ENCODE peak calls at places on chromosome 4, in four cellular contexts. One of them, this sample, is unnamed. For H3K4me1 and H3K36me3, the result is how much of the 10 kb centered on the place peaks cover.

GRCh38 chr4:89469930-89470375 is 162.4 kb upstream of the GPRIN3 start:
- DNase-seq in CD8-positive, alpha-beta memory T cell: peak
- DNase-seq in esophagus squamous epithelium: no peak
- DNase-seq in kidney: no peak
- DNase-seq in this sample: no peak

GRCh38 chr4:71785957-71786356 is 2.1 kb upstream of the GC start:
- DNase-seq in CD8-positive, alpha-beta memory T cell: no peak
- DNase-seq in esophagus squamous epithelium: no peak
- DNase-seq in kidney: no peak
- DNase-seq in this sample: no peak

GRCh38 chr4:145887241-145887964 is 51.2 kb downstream of the ZNF827 start:
- DNase-seq in CD8-positive, alpha-beta memory T cell: no peak
- DNase-seq in esophagus squamous epithelium: no peak
- DNase-seq in kidney: no peak
- DNase-seq in this sample: no peak

GRCh38 chr4:88697113-88697512 is 516 bp downstream of the NAP1L5 start:
- DNase-seq in CD8-positive, alpha-beta memory T cell: no peak
- DNase-seq in esophagus squamous epithelium: no peak
- DNase-seq in kidney: peak
- DNase-seq in this sample: no peak

GRCh38 chr4:185839204-185839712 is 27.3 kb upstream of the SORBS2 start:
- DNase-seq in CD8-positive, alpha-beta memory T cell: no peak
- DNase-seq in esophagus squamous epithelium: no peak
- DNase-seq in kidney: peak
- DNase-seq in this sample: peak

GRCh38 chr4:61501812-61502211 is 301.7 kb downstream of the ADGRL3 start:
- DNase-seq in CD8-positive, alpha-beta memory T cell: no peak
- DNase-seq in esophagus squamous epithelium: no peak
- DNase-seq in kidney: no peak
- DNase-seq in this sample: no peak

GRCh38 chr4:84327526-84327925 is 171.6 kb downstream of the NKX6-1 start:
- DNase-seq in CD8-positive, alpha-beta memory T cell: no peak
- DNase-seq in esophagus squamous epithelium: no peak
- DNase-seq in kidney: no peak
- DNase-seq in this sample: no peak

GRCh38 chr4:122167369-122167768 is 15.2 kb downstream of the BLTP1 start:
- DNase-seq in CD8-positive, alpha-beta memory T cell: no peak
- DNase-seq in esophagus squamous epithelium: no peak
- DNase-seq in kidney: no peak
- DNase-seq in this sample: no peak

GRCh38 chr4:139734201-139734874 is 68.7 kb downstream of the MGST2 start:
- DNase-seq in CD8-positive, alpha-beta memory T cell: no peak
- DNase-seq in esophagus squamous epithelium: no peak
- DNase-seq in kidney: no peak
- DNase-seq in this sample: no peak

GRCh38 chr4:144656857-144657256 is 10.9 kb downstream of the HHIP start:
- DNase-seq in CD8-positive, alpha-beta memory T cell: no peak
- DNase-seq in esophagus squamous epithelium: no peak
- DNase-seq in kidney: no peak
- DNase-seq in this sample: no peak

GRCh38 chr4:113236916-113237315 is 187.5 kb downstream of the ANK2 start:
- DNase-seq in CD8-positive, alpha-beta memory T cell: no peak
- DNase-seq in esophagus squamous epithelium: no peak
- DNase-seq in kidney: no peak
- DNase-seq in this sample: no peak

GRCh38 chr4:138650917-138651564 is 364.5 kb upstream of the NOCT start:
- DNase-seq in CD8-positive, alpha-beta memory T cell: no peak
- DNase-seq in esophagus squamous epithelium: no peak
- DNase-seq in kidney: no peak
- DNase-seq in this sample: no peak

GRCh38 chr4:104064650-104065577 is 345.1 kb upstream of the TACR3 start:
- DNase-seq in CD8-positive, alpha-beta memory T cell: no peak
- DNase-seq in esophagus squamous epithelium: no peak
- DNase-seq in kidney: no peak
- DNase-seq in this sample: no peak

GRCh38 chr4:46404961-46405360 is 15.0 kb upstream of the GABRA2 start:
- DNase-seq in CD8-positive, alpha-beta memory T cell: no peak
- DNase-seq in esophagus squamous epithelium: no peak
- DNase-seq in kidney: peak
- DNase-seq in this sample: peak

GRCh38 chr4:67020079-67020807 is 525.1 kb downstream of the CENPC start:
- DNase-seq in CD8-positive, alpha-beta memory T cell: no peak
- DNase-seq in esophagus squamous epithelium: no peak
- DNase-seq in kidney: no peak
- DNase-seq in this sample: no peak

GRCh38 chr4:64780664-64781063 is 371.4 kb upstream of the TECRL start:
- DNase-seq in CD8-positive, alpha-beta memory T cell: no peak
- DNase-seq in esophagus squamous epithelium: no peak
- DNase-seq in kidney: no peak
- DNase-seq in this sample: no peak

GRCh38 chr4:106854970-106855369 is 181.1 kb downstream of the DKK2 start:
- DNase-seq in CD8-positive, alpha-beta memory T cell: no peak
- DNase-seq in esophagus squamous epithelium: no peak
- DNase-seq in kidney: no peak
- DNase-seq in this sample: no peak

GRCh38 chr4:110005461-110006056 is 92.9 kb downstream of the EGF start:
- DNase-seq in CD8-positive, alpha-beta memory T cell: peak
- DNase-seq in esophagus squamous epithelium: no peak
- DNase-seq in kidney: no peak
- DNase-seq in this sample: no peak

GRCh38 chr4:173088144-173088543 is 80.5 kb upstream of the GALNT7 start:
- DNase-seq in CD8-positive, alpha-beta memory T cell: no peak
- DNase-seq in esophagus squamous epithelium: no peak
- DNase-seq in kidney: no peak
- DNase-seq in this sample: no peak

GRCh38 chr4:15893967-15894366 is 44.6 kb downstream of the FGFBP1 start:
- DNase-seq in CD8-positive, alpha-beta memory T cell: no peak
- DNase-seq in esophagus squamous epithelium: no peak
- DNase-seq in kidney: no peak
- DNase-seq in this sample: no peak

GRCh38 chr4:89737888-89738287 is 99.1 kb downstream of the SNCA start:
- DNase-seq in CD8-positive, alpha-beta memory T cell: no peak
- DNase-seq in esophagus squamous epithelium: no peak
- DNase-seq in kidney: no peak
- DNase-seq in this sample: no peak

GRCh38 chr4:103996637-103997036 is 276.9 kb upstream of the TACR3 start:
- DNase-seq in CD8-positive, alpha-beta memory T cell: no peak
- DNase-seq in esophagus squamous epithelium: no peak
- DNase-seq in kidney: no peak
- DNase-seq in this sample: peak

GRCh38 chr4:23853986-23854385 is 35.9 kb downstream of the PPARGC1A start:
- DNase-seq in CD8-positive, alpha-beta memory T cell: no peak
- DNase-seq in esophagus squamous epithelium: no peak
- DNase-seq in kidney: no peak
- DNase-seq in this sample: no peak

GRCh38 chr4:8656185-8656517 is 63.6 kb downstream of the CPZ start:
- DNase-seq in CD8-positive, alpha-beta memory T cell: no peak
- DNase-seq in esophagus squamous epithelium: no peak
- DNase-seq in kidney: peak
- DNase-seq in this sample: peak

GRCh38 chr4:170035231-170035630 is 9.0 kb upstream of the MFAP3L start:
- DNase-seq in CD8-positive, alpha-beta memory T cell: no peak
- DNase-seq in esophagus squamous epithelium: no peak
- DNase-seq in kidney: no peak
- DNase-seq in this sample: no peak

GRCh38 chr4:120826449-120826848 is 96.1 kb downstream of the PRDM5 start:
- DNase-seq in CD8-positive, alpha-beta memory T cell: no peak
- DNase-seq in esophagus squamous epithelium: no peak
- DNase-seq in kidney: no peak
- DNase-seq in this sample: no peak

GRCh38 chr4:85681194-85681803 is 206.3 kb downstream of the ARHGAP24 start:
- DNase-seq in CD8-positive, alpha-beta memory T cell: no peak
- DNase-seq in esophagus squamous epithelium: no peak
- DNase-seq in kidney: no peak
- DNase-seq in this sample: peak

GRCh38 chr4:157221895-157222763 is 1.6 kb downstream of the GRIA2 start:
- DNase-seq in CD8-positive, alpha-beta memory T cell: no peak
- DNase-seq in esophagus squamous epithelium: no peak
- DNase-seq in kidney: peak
- DNase-seq in this sample: no peak

GRCh38 chr4:86286729-86287128 is 73.1 kb downstream of the MAPK10 start:
- DNase-seq in CD8-positive, alpha-beta memory T cell: no peak
- DNase-seq in esophagus squamous epithelium: no peak
- DNase-seq in kidney: no peak
- DNase-seq in this sample: peak

GRCh38 chr4:102858828-102859464 is 9.8 kb upstream of the CISD2 start:
- DNase-seq in CD8-positive, alpha-beta memory T cell: no peak
- DNase-seq in esophagus squamous epithelium: no peak
- DNase-seq in kidney: no peak
- DNase-seq in this sample: no peak

GRCh38 chr4:150874386-150875226 is 140.5 kb downstream of the LRBA start:
- DNase-seq in CD8-positive, alpha-beta memory T cell: no peak
- DNase-seq in esophagus squamous epithelium: no peak
- DNase-seq in kidney: no peak
- DNase-seq in this sample: no peak

GRCh38 chr4:1603413-1604135 is 80.5 kb downstream of the FAM53A start:
- DNase-seq in CD8-positive, alpha-beta memory T cell: no peak
- DNase-seq in esophagus squamous epithelium: no peak
- DNase-seq in kidney: peak
- DNase-seq in this sample: no peak

GRCh38 chr4:41358626-41359025 is 101.9 kb downstream of the UCHL1 start:
- DNase-seq in CD8-positive, alpha-beta memory T cell: no peak
- DNase-seq in esophagus squamous epithelium: no peak
- DNase-seq in kidney: no peak
- DNase-seq in this sample: no peak

GRCh38 chr4:115279300-115279699 is 165.9 kb upstream of the NDST4 start:
- DNase-seq in CD8-positive, alpha-beta memory T cell: no peak
- DNase-seq in esophagus squamous epithelium: no peak
- DNase-seq in kidney: no peak
- DNase-seq in this sample: no peak

GRCh38 chr4:105894570-105895323 is 524 bp upstream of the NPNT start:
- DNase-seq in CD8-positive, alpha-beta memory T cell: no peak
- DNase-seq in esophagus squamous epithelium: no peak
- DNase-seq in kidney: no peak
- DNase-seq in this sample: no peak

GRCh38 chr4:114599231-114600065 is 841 bp downstream of the UGT8 start:
- DNase-seq in CD8-positive, alpha-beta memory T cell: no peak
- DNase-seq in esophagus squamous epithelium: peak
- DNase-seq in kidney: peak
- DNase-seq in this sample: no peak

GRCh38 chr4:165367040-165367439 is 11.8 kb upstream of the CPE start:
- DNase-seq in CD8-positive, alpha-beta memory T cell: no peak
- DNase-seq in esophagus squamous epithelium: no peak
- DNase-seq in kidney: no peak
- DNase-seq in this sample: no peak
- H3K4me1 ChIP-seq in CD8-positive, alpha-beta memory T cell: under half
- H3K4me1 ChIP-seq in esophagus squamous epithelium: under half
- H3K4me1 ChIP-seq in kidney: under half
- H3K4me1 ChIP-seq in this sample: under half

DNA sequence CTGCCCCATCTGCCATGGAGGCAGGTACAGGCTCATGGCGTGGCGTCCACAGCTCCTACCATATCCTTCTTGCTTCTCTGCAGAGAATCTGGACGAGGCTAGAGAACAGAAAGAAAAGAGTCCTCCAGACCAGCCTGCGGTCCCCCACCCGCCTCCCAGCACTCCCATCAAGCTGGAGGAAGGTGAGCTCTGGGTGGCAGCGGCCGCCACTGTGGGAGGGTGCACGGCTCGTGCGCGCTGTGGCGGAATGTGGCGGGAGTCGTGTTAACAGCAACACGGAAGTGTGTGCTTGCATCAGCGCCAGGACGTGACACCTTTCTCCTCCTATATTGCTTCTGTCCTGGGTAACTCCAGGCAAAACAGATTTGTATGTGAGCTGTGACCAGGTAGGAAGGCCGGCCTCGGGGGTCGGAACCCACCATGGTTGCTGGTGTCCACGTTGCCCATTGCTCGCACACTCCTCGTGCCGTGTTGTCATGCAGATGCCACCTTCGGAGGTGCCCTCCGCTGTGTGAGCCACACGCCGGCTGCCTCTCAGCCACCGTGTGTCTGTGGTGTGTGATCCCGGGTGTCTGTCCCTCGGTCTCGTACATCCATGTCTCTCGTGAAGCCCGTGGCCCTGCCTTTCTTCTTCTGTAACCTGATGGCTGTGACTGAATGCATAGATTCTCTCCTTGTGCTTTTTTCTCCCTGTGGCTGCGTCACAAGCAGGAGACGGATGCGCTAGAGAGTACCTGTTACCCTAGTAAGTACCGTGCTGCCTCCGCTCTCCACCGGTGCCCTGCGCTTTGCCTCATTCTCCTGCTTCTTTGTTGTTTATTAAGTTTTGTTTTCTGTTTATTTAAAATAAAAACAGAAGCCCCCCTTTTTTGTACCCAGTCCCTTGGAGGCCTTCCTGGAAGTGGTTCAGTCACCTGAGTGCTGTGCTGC is 37.0 kb downstream of the NOP14 start:
- DNase-seq in CD8-positive, alpha-beta memory T cell: no peak
- DNase-seq in esophagus squamous epithelium: no peak
- DNase-seq in kidney: peak
- DNase-seq in this sample: peak
- H3K36me3 ChIP-seq in CD8-positive, alpha-beta memory T cell: under half
- H3K36me3 ChIP-seq in esophagus squamous epithelium: under half
- H3K36me3 ChIP-seq in kidney: half or more
- H3K36me3 ChIP-seq in this sample: under half

GRCh38 chr4:99841143-99841542 is 24.5 kb downstream of the DAPP1 start:
- DNase-seq in CD8-positive, alpha-beta memory T cell: no peak
- DNase-seq in esophagus squamous epithelium: no peak
- DNase-seq in kidney: no peak
- DNase-seq in this sample: no peak
- H3K4me1 ChIP-seq in CD8-positive, alpha-beta memory T cell: under half
- H3K4me1 ChIP-seq in esophagus squamous epithelium: under half
- H3K4me1 ChIP-seq in kidney: under half
- H3K4me1 ChIP-seq in this sample: under half

GRCh38 chr4:17492058-17492741 is 19.7 kb downstream of the QDPR start:
- DNase-seq in CD8-positive, alpha-beta memory T cell: no peak
- DNase-seq in esophagus squamous epithelium: no peak
- DNase-seq in kidney: no peak
- DNase-seq in this sample: no peak

GRCh38 chr4:17492876-17493275 is 19.0 kb downstream of the QDPR start:
- DNase-seq in CD8-positive, alpha-beta memory T cell: no peak
- DNase-seq in esophagus squamous epithelium: no peak
- DNase-seq in kidney: no peak
- DNase-seq in this sample: no peak

GRCh38 chr4:17489721-17490120 is 22.2 kb downstream of the QDPR start:
- DNase-seq in CD8-positive, alpha-beta memory T cell: no peak
- DNase-seq in esophagus squamous epithelium: no peak
- DNase-seq in kidney: no peak
- DNase-seq in this sample: no peak

GRCh38 chr4:17490575-17491059 is 21.3 kb downstream of the QDPR start:
- DNase-seq in CD8-positive, alpha-beta memory T cell: no peak
- DNase-seq in esophagus squamous epithelium: no peak
- DNase-seq in kidney: no peak
- DNase-seq in this sample: no peak

GRCh38 chr4:17491196-17491595 is 20.7 kb downstream of the QDPR start:
- DNase-seq in CD8-positive, alpha-beta memory T cell: no peak
- DNase-seq in esophagus squamous epithelium: no peak
- DNase-seq in kidney: no peak
- DNase-seq in this sample: no peak
- H3K36me3 ChIP-seq in CD8-positive, alpha-beta memory T cell: under half
- H3K36me3 ChIP-seq in esophagus squamous epithelium: under half
- H3K36me3 ChIP-seq in kidney: under half
- H3K36me3 ChIP-seq in this sample: under half